ENCODE peak calls at places on chromosomes 6 and 20, in five cellular contexts. S, N, A, O and K are unnamed samples.

GRCh38 chr6:102732908-102733307 is 1339.4 kb downstream of the GRIK2 start:
- DNase-seq in N (no peak), A (no peak), S (no peak), O (no peak), K (no peak)

GRCh38 chr6:166955121-166955864 is 1.1 kb downstream of the RNASET2 start:
- DNase-seq in O (peak; percentile 69), A (peak; percentile 90), S (peak; percentile 69), N (no peak), K (no peak)

GRCh38 chr20:48623176-48623905 is 204.5 kb downstream of the PREX1 start:
- DNase-seq in O (no peak), S (no peak), A (peak; percentile 54), N (no peak), K (no peak)

GRCh38 chr20:20680991-20681508 is 31.4 kb downstream of the RALGAPA2 start:
- DNase-seq in O (no peak), N (no peak), S (no peak), A (no peak), K (no peak)

GRCh38 chr20:23192469-23192868 is 106.3 kb upstream of the CD93 start:
- DNase-seq in O (no peak), A (no peak), S (no peak), N (no peak), K (no peak)

GRCh38 chr20:41171736-41172295 is 34.5 kb downstream of the PLCG1 start:
- DNase-seq in N (no peak), A (no peak), S (no peak), O (peak; percentile 45), K (peak; percentile 2)

GRCh38 chr6:151437401-151437800 is 14.5 kb downstream of the RMND1 start:
- DNase-seq in N (no peak), A (no peak), S (no peak), O (no peak), K (no peak)

GRCh38 chr6:156825475-156825874 is 48.3 kb downstream of the ARID1B start:
- DNase-seq in S (no peak), O (no peak), N (no peak), A (no peak), K (no peak)

GRCh38 chr20:22106308-22106938 is 401.0 kb downstream of the PAX1 start:
- DNase-seq in O (no peak), A (no peak), S (peak; percentile 11), N (peak; percentile 56), K (no peak)

GRCh38 chr6:92893741-92894140 is 525.6 kb downstream of the EPHA7 start:
- DNase-seq in S (no peak), A (no peak), O (no peak), N (no peak), K (no peak)

GRCh38 chr6:3732345-3733141 is 19.0 kb downstream of the PXDC1 start:
- DNase-seq in A (peak; percentile 89), N (peak; percentile 90), S (peak; percentile 82), O (peak; percentile 80), K (peak; percentile 93)

GRCh38 chr6:122789078-122789861 is at the start of gene SMPDL3A:
- DNase-seq in O (peak; percentile 77), S (peak; percentile 69), N (peak; percentile 87), A (peak; percentile 89), K (peak; percentile 83)

GRCh38 chr6:141482773-141483172 is 650.0 kb upstream of the GJE1 start:
- DNase-seq in A (no peak), S (no peak), N (no peak), O (no peak), K (no peak)

GRCh38 chr20:63035284-63036185 is 28.8 kb upstream of the BHLHE23 start:
- DNase-seq in N (no peak), S (no peak), O (no peak), A (peak; percentile 73), K (no peak)

GRCh38 chr6:72425003-72425681 is 196.7 kb upstream of the KCNQ5 start:
- DNase-seq in S (no peak), N (no peak), A (no peak), O (no peak), K (no peak)

GRCh38 chr6:118864330-118865166 is 29.4 kb upstream of the ASF1A start:
- DNase-seq in S (no peak), N (no peak), O (no peak), A (no peak), K (no peak)

GRCh38 chr20:13322198-13322597 is 101.1 kb downstream of the ISM1 start:
- DNase-seq in O (no peak), S (no peak), N (no peak), A (no peak), K (no peak)

GRCh38 chr6:34386316-34387137 is 5.9 kb downstream of the NUDT3 start:
- DNase-seq in N (peak; percentile 40), S (no peak), A (no peak), O (no peak), K (no peak)

GRCh38 chr6:39558791-39559190 is 166.4 kb downstream of the KIF6 start:
- DNase-seq in N (no peak), S (no peak), O (no peak), A (no peak), K (no peak)

GRCh38 chr20:44442298-44443070 is 33.2 kb upstream of the TTPAL start:
- DNase-seq in S (no peak), A (no peak), N (peak; percentile 85), O (no peak), K (no peak)

GRCh38 chr6:24431045-24431451 is 28.3 kb downstream of the MRS2 start:
- DNase-seq in O (no peak), N (peak; percentile 61), S (peak; percentile 66), A (no peak), K (peak; percentile 58)

GRCh38 chr20:34420146-34420545 is 57.1 kb downstream of the ITCH start:
- DNase-seq in S (no peak), A (no peak), O (no peak), N (no peak), K (no peak)

GRCh38 chr6:120869397-120869796 is 464.9 kb downstream of the TBC1D32 start:
- DNase-seq in A (no peak), N (peak; percentile 23), S (no peak), O (no peak), K (no peak)

GRCh38 chr6:109184638-109185037 is 89.3 kb downstream of the CEP57L1 start:
- DNase-seq in N (no peak), A (no peak), S (no peak), O (no peak), K (no peak)

GRCh38 chr6:10613693-10614092 is 80.7 kb downstream of the C6orf52 start:
- DNase-seq in S (no peak), N (no peak), A (no peak), O (no peak), K (peak; percentile 72)

GRCh38 chr6:161151660-161152526 is 122.0 kb downstream of the AGPAT4 start:
- DNase-seq in N (no peak), A (no peak), S (no peak), O (no peak), K (no peak)

GRCh38 chr6:116251568-116252384 is 2.1 kb downstream of the TSPYL4 start:
- DNase-seq in A (no peak), O (no peak), S (no peak), N (no peak), K (no peak)

GRCh38 chr6:139522471-139523220 is 148.2 kb upstream of the CITED2 start:
- DNase-seq in S (no peak), A (no peak), N (no peak), O (no peak), K (no peak)

GRCh38 chr20:51043811-51044210 is 20.9 kb upstream of the KCNG1 start:
- DNase-seq in S (no peak), O (no peak), A (no peak), N (no peak), K (no peak)

GRCh38 chr20:51042064-51042463 is 19.2 kb upstream of the KCNG1 start:
- DNase-seq in N (no peak), S (no peak), O (no peak), A (peak; percentile 17), K (no peak)

GRCh38 chr20:51044796-51045195 is 21.9 kb upstream of the KCNG1 start:
- DNase-seq in S (no peak), O (no peak), N (no peak), A (peak; percentile 5), K (no peak)

GRCh38 chr20:51046021-51046985 is 23.4 kb upstream of the KCNG1 start:
- DNase-seq in S (no peak), N (no peak), O (no peak), A (no peak), K (no peak)

DNA sequence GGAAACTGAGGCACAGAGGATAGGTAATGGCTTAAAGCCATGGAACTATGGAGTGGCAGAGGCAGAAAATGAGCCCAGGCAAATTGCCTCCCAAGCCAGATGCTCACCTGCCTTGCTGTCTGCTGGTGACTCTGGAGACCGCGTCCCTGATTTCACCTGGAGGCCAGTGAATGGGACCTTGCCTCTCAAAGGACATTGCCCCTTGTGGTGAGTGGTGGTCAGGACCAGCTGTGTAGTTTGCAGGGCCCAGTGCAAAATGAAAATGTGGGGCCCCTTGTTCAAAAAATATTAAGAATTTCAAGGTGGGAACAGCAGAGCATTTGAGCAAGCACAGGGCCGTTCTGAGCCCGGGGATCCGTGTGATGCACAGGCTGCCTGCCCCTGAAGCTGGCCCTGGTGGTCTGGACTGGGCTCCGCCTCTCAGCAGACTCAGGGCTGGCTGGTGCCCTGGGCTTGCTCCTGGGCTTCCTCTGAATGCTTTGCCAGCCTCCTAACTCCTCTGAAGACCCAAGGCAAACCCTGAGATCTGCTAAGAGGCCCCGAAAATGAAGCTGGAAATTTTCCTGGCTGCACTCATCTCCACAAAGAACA is 19.8 kb upstream of the KCNG1 start:
- DNase-seq in O (no peak), S (no peak), A (peak; percentile 54), N (no peak), K (no peak)
- TF ChIP-seq CTCF in O (no peak), S (peak; percentile 31), A (no peak), N (peak; percentile 13), K (peak; percentile 18)

GRCh38 chr6:7580537-7580926 is 9.5 kb upstream of the SNRNP48 start:
- DNase-seq in N (no peak), A (no peak), S (no peak), O (no peak), K (no peak)
- TF ChIP-seq CTCF in N (no peak), A (no peak), S (no peak), O (no peak), K (no peak)

GRCh38 chr6:69795469-69796080 is 1.2 kb downstream of the LMBRD1 start:
- DNase-seq in N (peak; percentile 19), A (no peak), O (no peak), S (peak; percentile 8), K (no peak)
- TF ChIP-seq CTCF in N (no peak), A (peak; percentile 20), O (no peak), S (no peak), K (no peak)

DNA sequence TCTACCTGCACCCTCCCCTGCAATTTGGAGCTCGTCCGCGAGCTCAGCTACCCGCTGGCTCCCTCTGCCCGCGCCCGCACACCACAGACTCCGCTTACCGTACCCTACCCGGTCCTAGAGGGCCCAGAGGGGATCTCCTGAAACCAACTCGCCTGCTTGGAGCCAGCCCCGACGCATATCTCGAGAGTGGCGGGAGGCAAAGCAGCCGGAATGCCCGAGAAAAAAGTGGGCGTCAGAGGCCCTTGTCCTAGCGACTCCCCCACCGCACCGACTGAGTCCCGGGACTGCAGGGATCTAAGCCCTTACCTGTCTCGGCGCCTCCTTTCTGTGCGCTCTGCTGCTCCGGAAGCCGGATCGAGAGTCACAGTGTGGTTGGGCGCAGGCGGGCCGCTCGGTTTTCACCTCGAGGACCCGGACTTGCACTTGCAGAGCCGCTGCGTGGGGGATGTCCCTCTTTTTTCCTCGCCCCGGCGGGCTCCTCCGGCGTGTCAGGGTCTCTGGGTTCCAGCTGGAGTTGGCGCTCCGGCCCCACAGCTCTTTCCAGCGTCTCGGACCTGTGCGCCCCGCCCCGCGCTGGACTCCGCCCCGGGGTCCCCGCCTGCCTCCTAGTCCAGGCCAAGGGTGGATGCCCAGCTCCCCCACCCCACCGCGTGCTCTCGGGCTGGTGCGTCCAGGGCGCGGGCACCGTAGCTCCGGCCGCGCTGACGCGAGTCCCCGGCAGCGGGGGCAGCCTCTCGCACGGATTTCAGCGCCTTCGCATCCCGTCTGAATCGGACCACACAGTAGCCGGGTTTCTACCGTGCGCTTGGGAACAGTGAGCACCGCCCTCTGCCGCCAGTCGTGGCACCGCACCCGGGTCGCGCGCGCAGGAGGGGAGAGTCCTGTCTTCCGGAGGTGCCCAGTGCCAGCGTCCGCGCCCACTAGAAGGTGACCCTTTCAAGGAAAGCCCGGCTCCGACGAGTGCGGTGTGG is at the start of gene PROKR2:
- DNase-seq in O (no peak), A (peak; percentile 78), N (peak; percentile 28), S (peak; percentile 88), K (peak; percentile 58)
- TF ChIP-seq CTCF in O (no peak), A (no peak), N (peak; percentile 8), S (no peak), K (peak; percentile 46)